ENCODE peak calls at places on chromosomes 11 and 22, in seven cellular contexts. One of them, this sample, is unnamed.

GRCh38 chr11:117914398-117914761 is 14.8 kb downstream of the TMPRSS13 start:
- DNase-seq in GM12865: no peak
- DNase-seq in breast epithelium: no peak
- DNase-seq in dorsolateral prefrontal cortex: no peak
- DNase-seq in RWPE2: peak
- DNase-seq in thoracic aorta: no peak
- DNase-seq in psoas muscle: no peak
- DNase-seq in this sample: no peak

GRCh38 chr11:2166091-2166851 is 5.3 kb upstream of the INS start:
- DNase-seq in RWPE2: no peak
- DNase-seq in dorsolateral prefrontal cortex: no peak
- DNase-seq in thoracic aorta: no peak
- DNase-seq in breast epithelium: no peak
- DNase-seq in GM12865: peak
- DNase-seq in psoas muscle: no peak
- DNase-seq in this sample: no peak

GRCh38 chr11:612201-612960 is 3.4 kb downstream of the IRF7 start:
- DNase-seq in breast epithelium: no peak
- DNase-seq in psoas muscle: peak
- DNase-seq in GM12865: peak
- DNase-seq in dorsolateral prefrontal cortex: no peak
- DNase-seq in thoracic aorta: no peak
- DNase-seq in RWPE2: peak
- DNase-seq in this sample: no peak

GRCh38 chr22:38863531-38864131 is 8.4 kb downstream of the CBX6 start:
- DNase-seq in dorsolateral prefrontal cortex: no peak
- DNase-seq in GM12865: no peak
- DNase-seq in breast epithelium: no peak
- DNase-seq in thoracic aorta: no peak
- DNase-seq in RWPE2: no peak
- DNase-seq in psoas muscle: no peak
- DNase-seq in this sample: no peak

GRCh38 chr22:38017272-38017920 is 33.0 kb upstream of the SOX10 start:
- DNase-seq in dorsolateral prefrontal cortex: peak
- DNase-seq in GM12865: no peak
- DNase-seq in RWPE2: no peak
- DNase-seq in thoracic aorta: no peak
- DNase-seq in psoas muscle: peak
- DNase-seq in breast epithelium: peak
- DNase-seq in this sample: peak

GRCh38 chr11:103737791-103738190 is 298.6 kb upstream of the DDI1 start:
- DNase-seq in GM12865: no peak
- DNase-seq in RWPE2: no peak
- DNase-seq in dorsolateral prefrontal cortex: no peak
- DNase-seq in thoracic aorta: no peak
- DNase-seq in breast epithelium: no peak
- DNase-seq in psoas muscle: no peak
- DNase-seq in this sample: no peak

GRCh38 chr11:15153231-15153630 is 38.5 kb downstream of the INSC start:
- DNase-seq in psoas muscle: no peak
- DNase-seq in dorsolateral prefrontal cortex: no peak
- DNase-seq in breast epithelium: no peak
- DNase-seq in GM12865: no peak
- DNase-seq in RWPE2: no peak
- DNase-seq in thoracic aorta: no peak
- DNase-seq in this sample: no peak

GRCh38 chr22:46815896-46816721 is 53.7 kb downstream of the TBC1D22A start:
- DNase-seq in RWPE2: peak
- DNase-seq in psoas muscle: no peak
- DNase-seq in dorsolateral prefrontal cortex: no peak
- DNase-seq in thoracic aorta: no peak
- DNase-seq in GM12865: no peak
- DNase-seq in breast epithelium: peak
- DNase-seq in this sample: peak

GRCh38 chr11:10488581-10489443 is 33.7 kb downstream of the AMPD3 start:
- DNase-seq in breast epithelium: no peak
- DNase-seq in dorsolateral prefrontal cortex: no peak
- DNase-seq in GM12865: peak
- DNase-seq in psoas muscle: no peak
- DNase-seq in thoracic aorta: no peak
- DNase-seq in RWPE2: no peak
- DNase-seq in this sample: no peak

GRCh38 chr22:19096555-19096954 is 25.7 kb downstream of the DGCR2 start:
- DNase-seq in RWPE2: no peak
- DNase-seq in dorsolateral prefrontal cortex: no peak
- DNase-seq in psoas muscle: no peak
- DNase-seq in breast epithelium: no peak
- DNase-seq in GM12865: no peak
- DNase-seq in thoracic aorta: no peak
- DNase-seq in this sample: no peak

GRCh38 chr11:8584511-8584910 is 9.5 kb downstream of the STK33 start:
- DNase-seq in thoracic aorta: no peak
- DNase-seq in psoas muscle: no peak
- DNase-seq in RWPE2: no peak
- DNase-seq in GM12865: peak
- DNase-seq in breast epithelium: no peak
- DNase-seq in dorsolateral prefrontal cortex: no peak
- DNase-seq in this sample: no peak

GRCh38 chr11:95638501-95638900 is 151.1 kb downstream of the FAM76B start:
- DNase-seq in psoas muscle: no peak
- DNase-seq in GM12865: no peak
- DNase-seq in dorsolateral prefrontal cortex: no peak
- DNase-seq in thoracic aorta: no peak
- DNase-seq in breast epithelium: no peak
- DNase-seq in RWPE2: no peak
- DNase-seq in this sample: no peak

GRCh38 chr22:42787357-42787736 is 66.7 kb upstream of the A4GALT start:
- DNase-seq in breast epithelium: no peak
- DNase-seq in dorsolateral prefrontal cortex: no peak
- DNase-seq in psoas muscle: no peak
- DNase-seq in thoracic aorta: no peak
- DNase-seq in RWPE2: no peak
- DNase-seq in GM12865: no peak
- DNase-seq in this sample: no peak

GRCh38 chr11:19892876-19893275 is 180.2 kb downstream of the NAV2 start:
- DNase-seq in GM12865: no peak
- DNase-seq in dorsolateral prefrontal cortex: no peak
- DNase-seq in breast epithelium: no peak
- DNase-seq in RWPE2: no peak
- DNase-seq in thoracic aorta: no peak
- DNase-seq in psoas muscle: no peak
- DNase-seq in this sample: peak

GRCh38 chr11:125407046-125407445 is 89.0 kb downstream of the FEZ1 start:
- DNase-seq in breast epithelium: peak
- DNase-seq in dorsolateral prefrontal cortex: no peak
- DNase-seq in RWPE2: no peak
- DNase-seq in thoracic aorta: no peak
- DNase-seq in psoas muscle: no peak
- DNase-seq in GM12865: no peak
- DNase-seq in this sample: peak

GRCh38 chr11:66592457-66593302 is at the start of the genes CCDC87 and CCS:
- DNase-seq in dorsolateral prefrontal cortex: peak
- DNase-seq in breast epithelium: peak
- DNase-seq in RWPE2: peak
- DNase-seq in GM12865: peak
- DNase-seq in thoracic aorta: peak
- DNase-seq in psoas muscle: peak
- DNase-seq in this sample: peak

GRCh38 chr11:83975984-83976383 is 689.8 kb upstream of the CCDC90B start:
- DNase-seq in RWPE2: no peak
- DNase-seq in psoas muscle: no peak
- DNase-seq in GM12865: no peak
- DNase-seq in thoracic aorta: no peak
- DNase-seq in breast epithelium: no peak
- DNase-seq in dorsolateral prefrontal cortex: no peak
- DNase-seq in this sample: no peak

GRCh38 chr22:48639896-48640732 is 1187.6 kb downstream of the BRD1 start:
- DNase-seq in dorsolateral prefrontal cortex: no peak
- DNase-seq in GM12865: no peak
- DNase-seq in thoracic aorta: no peak
- DNase-seq in RWPE2: no peak
- DNase-seq in psoas muscle: no peak
- DNase-seq in breast epithelium: no peak
- DNase-seq in this sample: no peak

GRCh38 chr22:42938976-42939375 is 76.0 kb downstream of the PACSIN2 start:
- DNase-seq in thoracic aorta: no peak
- DNase-seq in dorsolateral prefrontal cortex: no peak
- DNase-seq in RWPE2: no peak
- DNase-seq in psoas muscle: no peak
- DNase-seq in GM12865: no peak
- DNase-seq in breast epithelium: peak
- DNase-seq in this sample: peak

GRCh38 chr11:122723106-122723505 is 67.6 kb downstream of the UBASH3B start:
- DNase-seq in dorsolateral prefrontal cortex: no peak
- DNase-seq in breast epithelium: no peak
- DNase-seq in GM12865: no peak
- DNase-seq in thoracic aorta: no peak
- DNase-seq in psoas muscle: no peak
- DNase-seq in RWPE2: no peak
- DNase-seq in this sample: no peak

GRCh38 chr11:122723576-122723975 is 68.1 kb downstream of the UBASH3B start:
- DNase-seq in thoracic aorta: no peak
- DNase-seq in RWPE2: no peak
- DNase-seq in psoas muscle: no peak
- DNase-seq in dorsolateral prefrontal cortex: no peak
- DNase-seq in breast epithelium: no peak
- DNase-seq in GM12865: no peak
- DNase-seq in this sample: no peak

GRCh38 chr11:122720482-122720881 is 65.0 kb downstream of the UBASH3B start:
- DNase-seq in psoas muscle: no peak
- DNase-seq in breast epithelium: no peak
- DNase-seq in GM12865: no peak
- DNase-seq in thoracic aorta: no peak
- DNase-seq in RWPE2: no peak
- DNase-seq in dorsolateral prefrontal cortex: no peak
- DNase-seq in this sample: peak

GRCh38 chr11:122721964-122722266 is 66.4 kb downstream of the UBASH3B start:
- DNase-seq in GM12865: no peak
- DNase-seq in thoracic aorta: no peak
- DNase-seq in breast epithelium: no peak
- DNase-seq in dorsolateral prefrontal cortex: no peak
- DNase-seq in psoas muscle: no peak
- DNase-seq in RWPE2: no peak
- DNase-seq in this sample: peak

GRCh38 chr11:122721201-122721963 is 65.9 kb downstream of the UBASH3B start:
- DNase-seq in RWPE2: no peak
- DNase-seq in thoracic aorta: no peak
- DNase-seq in dorsolateral prefrontal cortex: no peak
- DNase-seq in GM12865: no peak
- DNase-seq in psoas muscle: no peak
- DNase-seq in breast epithelium: no peak
- DNase-seq in this sample: no peak
- H3K4me3 ChIP-seq in RWPE2: no peak
- H3K4me3 ChIP-seq in thoracic aorta: no peak
- H3K4me3 ChIP-seq in dorsolateral prefrontal cortex: no peak
- H3K4me3 ChIP-seq in GM12865: no peak
- H3K4me3 ChIP-seq in psoas muscle: no peak
- H3K4me3 ChIP-seq in breast epithelium: no peak
- H3K4me3 ChIP-seq in this sample: no peak

GRCh38 chr11:123033895-123034294 is 28.0 kb downstream of the HSPA8 start:
- DNase-seq in dorsolateral prefrontal cortex: no peak
- DNase-seq in GM12865: no peak
- DNase-seq in thoracic aorta: no peak
- DNase-seq in psoas muscle: no peak
- DNase-seq in breast epithelium: no peak
- DNase-seq in RWPE2: no peak
- DNase-seq in this sample: no peak
- TF ChIP-seq CTCF in dorsolateral prefrontal cortex: no peak
- TF ChIP-seq CTCF in GM12865: peak
- TF ChIP-seq CTCF in thoracic aorta: no peak
- TF ChIP-seq CTCF in psoas muscle: no peak
- TF ChIP-seq CTCF in breast epithelium: no peak
- TF ChIP-seq CTCF in RWPE2: no peak
- TF ChIP-seq CTCF in this sample: no peak

DNA sequence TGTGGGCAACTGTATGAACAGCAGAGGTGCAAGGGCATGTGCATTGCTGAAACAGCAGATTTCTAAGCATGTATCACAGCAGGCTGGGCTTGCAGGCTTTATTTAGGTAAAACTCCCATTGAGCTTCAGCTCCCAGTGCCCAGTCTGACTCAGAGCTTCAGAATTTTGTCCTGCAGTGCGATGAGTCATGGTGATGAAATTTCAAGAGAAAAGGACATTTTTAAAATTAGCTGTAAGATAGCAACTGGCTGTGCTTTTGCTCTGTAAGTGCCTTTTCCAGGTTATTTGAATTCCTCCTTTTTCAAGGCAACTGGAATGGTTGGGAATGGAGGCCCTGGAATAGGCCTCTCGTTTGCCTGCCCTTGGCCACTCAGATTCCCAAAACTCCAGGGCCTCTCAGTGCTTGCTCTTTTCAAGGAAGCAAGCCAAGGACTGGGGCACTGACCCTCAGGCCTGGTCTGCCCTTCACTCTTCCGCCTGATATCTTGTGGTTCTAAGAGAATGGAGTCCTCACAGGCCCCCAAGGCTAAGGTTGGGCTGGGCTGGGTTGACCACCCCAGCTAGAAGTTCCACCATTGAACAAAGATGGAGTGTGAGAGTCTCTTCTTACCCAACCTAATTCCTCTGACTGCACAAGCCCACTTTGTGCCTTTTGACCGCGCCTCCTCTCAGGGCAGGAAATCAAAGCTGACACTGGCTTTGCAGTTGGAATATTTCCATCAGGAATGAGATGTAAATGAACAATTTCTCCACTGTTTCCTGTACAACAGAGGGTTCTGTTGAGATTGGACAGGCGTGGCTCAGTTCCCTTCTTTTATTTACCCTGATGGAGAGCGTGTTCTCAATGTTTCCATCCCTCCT is 59.5 kb upstream of the PRSS23 start:
- DNase-seq in RWPE2: peak
- DNase-seq in thoracic aorta: peak
- DNase-seq in psoas muscle: peak
- DNase-seq in GM12865: no peak
- DNase-seq in breast epithelium: peak
- DNase-seq in dorsolateral prefrontal cortex: no peak
- DNase-seq in this sample: peak
- H3K4me3 ChIP-seq in RWPE2: no peak
- H3K4me3 ChIP-seq in thoracic aorta: no peak
- H3K4me3 ChIP-seq in psoas muscle: no peak
- H3K4me3 ChIP-seq in GM12865: no peak
- H3K4me3 ChIP-seq in breast epithelium: no peak
- H3K4me3 ChIP-seq in dorsolateral prefrontal cortex: no peak
- H3K4me3 ChIP-seq in this sample: no peak

DNA sequence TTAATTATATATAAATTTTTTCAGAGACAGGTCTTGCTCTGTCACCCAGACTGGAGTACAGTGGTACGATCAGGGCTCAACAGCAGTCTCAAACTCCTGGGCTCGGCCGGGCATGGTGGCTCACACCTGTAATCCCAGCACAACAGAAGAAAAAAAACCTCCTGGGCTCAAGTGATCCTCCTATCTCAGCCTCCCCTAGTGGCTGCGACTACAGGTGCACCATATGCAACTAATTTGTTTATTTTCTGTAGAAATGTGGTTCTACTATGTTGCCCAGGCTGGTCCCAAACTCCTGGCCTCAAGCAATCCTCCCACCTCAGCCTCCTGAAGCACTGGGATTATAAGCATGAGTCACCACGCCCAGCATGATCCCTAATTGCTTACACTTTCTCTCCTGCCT is 56.1 kb upstream of the SLC35C1 start:
- DNase-seq in RWPE2: no peak
- DNase-seq in psoas muscle: no peak
- DNase-seq in dorsolateral prefrontal cortex: no peak
- DNase-seq in breast epithelium: no peak
- DNase-seq in GM12865: no peak
- DNase-seq in thoracic aorta: no peak
- DNase-seq in this sample: no peak
- TF ChIP-seq CTCF in RWPE2: no peak
- TF ChIP-seq CTCF in psoas muscle: no peak
- TF ChIP-seq CTCF in dorsolateral prefrontal cortex: no peak
- TF ChIP-seq CTCF in breast epithelium: no peak
- TF ChIP-seq CTCF in GM12865: no peak
- TF ChIP-seq CTCF in thoracic aorta: peak
- TF ChIP-seq CTCF in this sample: no peak

GRCh38 chr22:20224917-20225692 is 43.0 kb downstream of the RTN4R start:
- DNase-seq in breast epithelium: no peak
- DNase-seq in RWPE2: no peak
- DNase-seq in psoas muscle: no peak
- DNase-seq in GM12865: no peak
- DNase-seq in dorsolateral prefrontal cortex: no peak
- DNase-seq in thoracic aorta: no peak
- DNase-seq in this sample: no peak
- H3K4me3 ChIP-seq in breast epithelium: no peak
- H3K4me3 ChIP-seq in RWPE2: no peak
- H3K4me3 ChIP-seq in psoas muscle: no peak
- H3K4me3 ChIP-seq in GM12865: no peak
- H3K4me3 ChIP-seq in dorsolateral prefrontal cortex: no peak
- H3K4me3 ChIP-seq in thoracic aorta: no peak
- H3K4me3 ChIP-seq in this sample: no peak